ENCODE peak calls at places on chromosomes 2 and 18, in eight cellular contexts. One of them, this sample, is unnamed.

GRCh38 chr2:231711677-231712461 is 3.5 kb downstream of the PTMA start:
- DNase-seq in spleen: peak
- DNase-seq in brain microvascular endothelial cell: no peak
- DNase-seq in fibroblast of lung: no peak
- DNase-seq in cardiac muscle cell: no peak
- DNase-seq in AG09319: no peak
- DNase-seq in AG09309: no peak
- DNase-seq in fibroblast of the aortic adventitia: no peak
- DNase-seq in this sample: no peak

GRCh38 chr2:190910341-190911136 is 29.9 kb downstream of the GLS start:
- DNase-seq in spleen: no peak
- DNase-seq in AG09309: no peak
- DNase-seq in AG09319: no peak
- DNase-seq in cardiac muscle cell: no peak
- DNase-seq in fibroblast of the aortic adventitia: peak
- DNase-seq in brain microvascular endothelial cell: no peak
- DNase-seq in fibroblast of lung: peak
- DNase-seq in this sample: no peak

GRCh38 chr2:196453613-196454047 is 185.9 kb upstream of the CCDC150 start:
- DNase-seq in AG09309: no peak
- DNase-seq in fibroblast of the aortic adventitia: peak
- DNase-seq in spleen: no peak
- DNase-seq in brain microvascular endothelial cell: peak
- DNase-seq in fibroblast of lung: peak
- DNase-seq in cardiac muscle cell: peak
- DNase-seq in AG09319: no peak
- DNase-seq in this sample: peak

GRCh38 chr2:232437130-232437620 is 18.8 kb upstream of the ALPI start:
- DNase-seq in AG09319: no peak
- DNase-seq in fibroblast of lung: no peak
- DNase-seq in fibroblast of the aortic adventitia: no peak
- DNase-seq in spleen: peak
- DNase-seq in brain microvascular endothelial cell: no peak
- DNase-seq in AG09309: no peak
- DNase-seq in cardiac muscle cell: no peak
- DNase-seq in this sample: peak

GRCh38 chr2:181991171-181991885 is 5.7 kb downstream of the PPP1R1C start:
- DNase-seq in fibroblast of lung: no peak
- DNase-seq in fibroblast of the aortic adventitia: no peak
- DNase-seq in AG09309: no peak
- DNase-seq in cardiac muscle cell: no peak
- DNase-seq in spleen: no peak
- DNase-seq in brain microvascular endothelial cell: no peak
- DNase-seq in AG09319: no peak
- DNase-seq in this sample: no peak

GRCh38 chr2:50840346-50841124 is 191.4 kb downstream of the NRXN1 start:
- DNase-seq in brain microvascular endothelial cell: no peak
- DNase-seq in spleen: no peak
- DNase-seq in fibroblast of the aortic adventitia: no peak
- DNase-seq in AG09319: no peak
- DNase-seq in fibroblast of lung: no peak
- DNase-seq in cardiac muscle cell: no peak
- DNase-seq in AG09309: no peak
- DNase-seq in this sample: no peak

GRCh38 chr2:85066874-85067351 is 66.3 kb upstream of the TCF7L1 start:
- DNase-seq in spleen: no peak
- DNase-seq in cardiac muscle cell: peak
- DNase-seq in fibroblast of the aortic adventitia: peak
- DNase-seq in brain microvascular endothelial cell: peak
- DNase-seq in AG09319: peak
- DNase-seq in AG09309: peak
- DNase-seq in fibroblast of lung: peak
- DNase-seq in this sample: peak

GRCh38 chr2:8395718-8396117 is 286.1 kb upstream of the ID2 start:
- DNase-seq in AG09319: no peak
- DNase-seq in spleen: no peak
- DNase-seq in fibroblast of lung: no peak
- DNase-seq in cardiac muscle cell: no peak
- DNase-seq in fibroblast of the aortic adventitia: no peak
- DNase-seq in AG09309: no peak
- DNase-seq in brain microvascular endothelial cell: no peak
- DNase-seq in this sample: no peak

GRCh38 chr2:241893265-241893664 is 23.7 kb downstream of the RTP5 start:
- DNase-seq in cardiac muscle cell: no peak
- DNase-seq in fibroblast of the aortic adventitia: no peak
- DNase-seq in AG09319: no peak
- DNase-seq in AG09309: no peak
- DNase-seq in fibroblast of lung: no peak
- DNase-seq in spleen: peak
- DNase-seq in brain microvascular endothelial cell: no peak
- DNase-seq in this sample: peak

GRCh38 chr2:57373530-57373929 is 673.1 kb upstream of the VRK2 start:
- DNase-seq in fibroblast of the aortic adventitia: peak
- DNase-seq in fibroblast of lung: peak
- DNase-seq in AG09319: no peak
- DNase-seq in spleen: no peak
- DNase-seq in brain microvascular endothelial cell: peak
- DNase-seq in cardiac muscle cell: no peak
- DNase-seq in AG09309: no peak
- DNase-seq in this sample: no peak

GRCh38 chr2:161570424-161571050 is 53.7 kb upstream of the SLC4A10 start:
- DNase-seq in spleen: no peak
- DNase-seq in fibroblast of lung: no peak
- DNase-seq in cardiac muscle cell: no peak
- DNase-seq in AG09319: no peak
- DNase-seq in fibroblast of the aortic adventitia: no peak
- DNase-seq in AG09309: no peak
- DNase-seq in brain microvascular endothelial cell: no peak
- DNase-seq in this sample: no peak
- TF ChIP-seq CTCF in spleen: no peak
- TF ChIP-seq CTCF in fibroblast of lung: no peak
- TF ChIP-seq CTCF in cardiac muscle cell: no peak
- TF ChIP-seq CTCF in AG09319: no peak
- TF ChIP-seq CTCF in fibroblast of the aortic adventitia: peak
- TF ChIP-seq CTCF in AG09309: peak
- TF ChIP-seq CTCF in brain microvascular endothelial cell: peak
- TF ChIP-seq CTCF in this sample: no peak

GRCh38 chr2:392921-393270 is 105.0 kb upstream of the ALKAL2 start:
- DNase-seq in brain microvascular endothelial cell: no peak
- DNase-seq in cardiac muscle cell: no peak
- DNase-seq in fibroblast of lung: no peak
- DNase-seq in AG09309: no peak
- DNase-seq in spleen: no peak
- DNase-seq in fibroblast of the aortic adventitia: no peak
- DNase-seq in AG09319: no peak
- DNase-seq in this sample: no peak

GRCh38 chr2:392181-392920 is 104.5 kb upstream of the ALKAL2 start:
- DNase-seq in AG09319: no peak
- DNase-seq in AG09309: no peak
- DNase-seq in fibroblast of lung: no peak
- DNase-seq in brain microvascular endothelial cell: no peak
- DNase-seq in fibroblast of the aortic adventitia: no peak
- DNase-seq in spleen: no peak
- DNase-seq in cardiac muscle cell: no peak
- DNase-seq in this sample: no peak

GRCh38 chr2:391658-392170 is 103.8 kb upstream of the ALKAL2 start:
- DNase-seq in fibroblast of the aortic adventitia: no peak
- DNase-seq in cardiac muscle cell: no peak
- DNase-seq in brain microvascular endothelial cell: no peak
- DNase-seq in AG09309: no peak
- DNase-seq in fibroblast of lung: no peak
- DNase-seq in AG09319: no peak
- DNase-seq in spleen: no peak
- DNase-seq in this sample: no peak

GRCh38 chr2:387980-388421 is 100.1 kb upstream of the ALKAL2 start:
- DNase-seq in AG09319: no peak
- DNase-seq in AG09309: no peak
- DNase-seq in fibroblast of the aortic adventitia: no peak
- DNase-seq in cardiac muscle cell: no peak
- DNase-seq in fibroblast of lung: no peak
- DNase-seq in brain microvascular endothelial cell: no peak
- DNase-seq in spleen: no peak
- DNase-seq in this sample: no peak

GRCh38 chr2:390959-391358 is 103.1 kb upstream of the ALKAL2 start:
- DNase-seq in cardiac muscle cell: no peak
- DNase-seq in fibroblast of lung: no peak
- DNase-seq in AG09309: no peak
- DNase-seq in fibroblast of the aortic adventitia: no peak
- DNase-seq in spleen: no peak
- DNase-seq in AG09319: no peak
- DNase-seq in brain microvascular endothelial cell: no peak
- DNase-seq in this sample: no peak
- TF ChIP-seq CTCF in cardiac muscle cell: no peak
- TF ChIP-seq CTCF in fibroblast of lung: no peak
- TF ChIP-seq CTCF in AG09309: no peak
- TF ChIP-seq CTCF in fibroblast of the aortic adventitia: no peak
- TF ChIP-seq CTCF in spleen: no peak
- TF ChIP-seq CTCF in AG09319: no peak
- TF ChIP-seq CTCF in brain microvascular endothelial cell: no peak
- TF ChIP-seq CTCF in this sample: no peak

DNA sequence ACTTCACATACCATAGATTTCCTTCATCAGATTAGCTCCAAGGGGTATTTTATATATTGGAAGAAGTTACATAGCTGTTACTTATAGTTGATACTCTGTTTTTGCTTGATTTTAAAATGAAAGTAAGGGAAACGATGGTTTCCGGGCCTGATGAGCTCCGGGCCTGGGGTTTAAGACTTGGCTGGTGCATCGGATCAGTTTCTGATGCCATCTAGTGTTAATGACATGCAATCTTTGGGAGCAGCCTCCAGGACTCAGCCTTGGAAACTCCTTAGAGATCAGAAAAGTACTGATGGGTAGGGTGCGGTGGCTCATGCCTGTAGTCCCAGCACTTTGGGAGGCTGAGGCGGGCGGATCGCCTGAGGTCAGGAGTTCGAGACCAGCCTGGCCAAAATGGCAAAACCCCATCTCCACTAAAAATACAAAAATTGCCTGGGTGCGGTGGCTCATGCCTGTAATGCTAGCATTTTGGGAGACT is 47.1 kb upstream of the CNOT11 start:
- DNase-seq in fibroblast of the aortic adventitia: peak
- DNase-seq in AG09309: peak
- DNase-seq in cardiac muscle cell: peak
- DNase-seq in fibroblast of lung: peak
- DNase-seq in brain microvascular endothelial cell: peak
- DNase-seq in spleen: no peak
- DNase-seq in AG09319: peak
- DNase-seq in this sample: peak
- TF ChIP-seq CTCF in fibroblast of the aortic adventitia: peak
- TF ChIP-seq CTCF in AG09309: peak
- TF ChIP-seq CTCF in cardiac muscle cell: peak
- TF ChIP-seq CTCF in fibroblast of lung: peak
- TF ChIP-seq CTCF in brain microvascular endothelial cell: peak
- TF ChIP-seq CTCF in spleen: peak
- TF ChIP-seq CTCF in AG09319: peak
- TF ChIP-seq CTCF in this sample: no peak

GRCh38 chr18:24271381-24272331 is 126.0 kb downstream of the OSBPL1A start:
- DNase-seq in AG09319: peak
- DNase-seq in fibroblast of the aortic adventitia: peak
- DNase-seq in cardiac muscle cell: peak
- DNase-seq in fibroblast of lung: peak
- DNase-seq in spleen: peak
- DNase-seq in AG09309: peak
- DNase-seq in brain microvascular endothelial cell: peak
- DNase-seq in this sample: peak
- TF ChIP-seq CTCF in AG09319: peak
- TF ChIP-seq CTCF in fibroblast of the aortic adventitia: peak
- TF ChIP-seq CTCF in cardiac muscle cell: peak
- TF ChIP-seq CTCF in fibroblast of lung: no peak
- TF ChIP-seq CTCF in spleen: no peak
- TF ChIP-seq CTCF in AG09309: peak
- TF ChIP-seq CTCF in brain microvascular endothelial cell: peak
- TF ChIP-seq CTCF in this sample: no peak

DNA sequence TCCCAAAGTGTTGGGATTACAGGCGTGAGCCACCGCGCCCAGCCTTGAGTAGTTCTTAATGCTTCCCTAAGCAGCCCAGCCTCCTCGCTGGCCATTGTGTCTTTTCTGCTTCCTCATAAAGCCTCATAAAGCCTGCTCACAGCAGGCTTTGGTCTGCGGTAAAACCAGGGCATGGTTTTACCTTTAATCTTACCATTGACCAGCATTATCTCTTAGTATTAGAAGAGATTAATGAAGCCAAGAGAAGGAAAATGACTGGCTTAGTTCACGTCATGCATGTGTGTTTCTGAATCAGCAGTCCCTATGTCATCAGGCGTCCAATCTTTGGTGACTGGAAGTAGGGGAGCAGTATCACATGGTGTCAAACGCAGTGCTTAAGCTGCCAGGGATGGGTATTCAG is 14.9 kb upstream of the CDCA7 start:
- DNase-seq in spleen: no peak
- DNase-seq in AG09319: no peak
- DNase-seq in brain microvascular endothelial cell: no peak
- DNase-seq in fibroblast of the aortic adventitia: no peak
- DNase-seq in AG09309: no peak
- DNase-seq in cardiac muscle cell: no peak
- DNase-seq in fibroblast of lung: no peak
- DNase-seq in this sample: no peak
- TF ChIP-seq CTCF in spleen: no peak
- TF ChIP-seq CTCF in AG09319: no peak
- TF ChIP-seq CTCF in brain microvascular endothelial cell: no peak
- TF ChIP-seq CTCF in fibroblast of the aortic adventitia: no peak
- TF ChIP-seq CTCF in AG09309: no peak
- TF ChIP-seq CTCF in cardiac muscle cell: no peak
- TF ChIP-seq CTCF in fibroblast of lung: no peak
- TF ChIP-seq CTCF in this sample: no peak

DNA sequence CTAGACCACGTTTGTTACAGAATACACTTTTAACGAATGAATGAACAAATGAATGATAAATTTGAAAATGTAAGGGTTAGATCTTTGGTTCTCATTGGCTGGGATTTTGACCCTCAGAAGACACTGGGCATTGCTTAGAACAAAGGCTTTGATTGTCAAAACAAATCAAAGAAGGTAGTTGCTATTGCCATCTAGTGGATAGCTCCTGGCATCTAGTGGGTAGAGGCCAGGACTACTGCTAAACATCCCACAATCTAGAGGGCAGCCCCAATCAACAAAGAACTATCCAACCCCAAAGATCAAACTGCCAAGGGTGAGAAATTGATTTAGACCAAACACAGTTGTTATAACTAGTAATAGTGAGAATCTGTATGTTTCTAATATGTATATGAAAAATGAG is 552.3 kb downstream of the KCNJ3 start:
- DNase-seq in AG09319: no peak
- DNase-seq in spleen: no peak
- DNase-seq in AG09309: no peak
- DNase-seq in fibroblast of the aortic adventitia: no peak
- DNase-seq in brain microvascular endothelial cell: no peak
- DNase-seq in fibroblast of lung: no peak
- DNase-seq in cardiac muscle cell: peak
- DNase-seq in this sample: no peak
- TF ChIP-seq CTCF in AG09319: no peak
- TF ChIP-seq CTCF in spleen: no peak
- TF ChIP-seq CTCF in AG09309: no peak
- TF ChIP-seq CTCF in fibroblast of the aortic adventitia: no peak
- TF ChIP-seq CTCF in brain microvascular endothelial cell: peak
- TF ChIP-seq CTCF in fibroblast of lung: no peak
- TF ChIP-seq CTCF in cardiac muscle cell: no peak
- TF ChIP-seq CTCF in this sample: no peak

This sample was measured in Peyer's patch.